ENCODE peak calls at places on chromosomes 3 and 15, in nine cellular contexts. C is neural progenitor cell; X is fibroblast of pulmonary artery; K is SJCRH30; L is activated naive CD4-positive, alpha-beta T cell treated with Interleukin-2 at 50 U/mL for 16 hours; H is GM03348; B is LHCN-M2; D is stimulated activated CD4-positive, alpha-beta T cell treated with anti-CD3 and anti-CD28 coated beads, Interleukin-12 subunit alpha, Interleukin-12 subunit beta, amount 100 ng/mL, for 48 hours; W is iPS-NIHi11. I is an unnamed sample.

GRCh38 chr3:22713936-22714335 is 489.2 kb upstream of the UBE2E2 start:
- DNase-seq in C (no peak), X (peak; percentile 92), K (no peak), L (no peak), H (peak; percentile 48), B (peak; percentile 63), D (no peak), W (no peak), I (no peak)

GRCh38 chr3:50302095-50303037 is 1.0 kb downstream of the HYAL1 start:
- DNase-seq in C (peak; percentile 1), X (no peak), K (no peak), L (no peak), H (no peak), B (no peak), D (no peak), W (no peak), I (no peak)

GRCh38 chr15:93882133-93882532 is 349.2 kb upstream of the MCTP2 start:
- DNase-seq in C (no peak), X (no peak), K (no peak), L (no peak), H (no peak), B (no peak), D (no peak), W (no peak), I (no peak)

GRCh38 chr3:13495921-13496723 is 16.0 kb downstream of the HDAC11 start:
- DNase-seq in C (peak; percentile 91), X (peak; percentile 89), K (peak; percentile 62), L (peak; percentile 71), H (peak; percentile 89), B (peak; percentile 61), D (peak; percentile 51), W (peak; percentile 71), I (peak; percentile 81)

GRCh38 chr3:59451041-59451763 is 401.4 kb upstream of the CFAP20DC start:
- DNase-seq in C (no peak), X (no peak), K (no peak), L (peak; percentile 50), H (no peak), B (peak; percentile 19), D (peak; percentile 30), W (no peak), I (no peak)

GRCh38 chr15:40921949-40922607 is 7.1 kb upstream of the DLL4 start:
- DNase-seq in C (no peak), X (no peak), K (no peak), L (no peak), H (no peak), B (no peak), D (no peak), W (no peak), I (no peak)

GRCh38 chr15:78033864-78034263 is 43.6 kb downstream of the TBC1D2B start:
- DNase-seq in C (no peak), X (peak; percentile 33), K (no peak), L (peak; percentile 40), H (no peak), B (no peak), D (no peak), W (no peak), I (no peak)

GRCh38 chr3:178482981-178483380 is 53.3 kb upstream of the KCNMB2 start:
- DNase-seq in C (no peak), X (no peak), K (no peak), L (no peak), H (no peak), B (peak; percentile 54), D (no peak), W (no peak), I (no peak)

GRCh38 chr3:23495507-23495906 is 292.4 kb downstream of the UBE2E2 start:
- DNase-seq in C (no peak), X (peak; percentile 43), K (no peak), L (no peak), H (peak; percentile 22), B (peak; percentile 28), D (no peak), W (no peak), I (no peak)

GRCh38 chr15:40440300-40441011 is at the start of gene BAHD1:
- DNase-seq in C (peak; percentile 97), X (peak; percentile 94), K (peak; percentile 97), L (peak; percentile 96), H (peak; percentile 100), B (peak; percentile 90), D (peak; percentile 96), W (peak; percentile 99), I (peak; percentile 99)

GRCh38 chr3:32136703-32137102 is 30.3 kb downstream of the GPD1L start:
- DNase-seq in C (no peak), X (no peak), K (no peak), L (no peak), H (no peak), B (no peak), D (no peak), W (no peak), I (no peak)

GRCh38 chr3:38564631-38565338 is 68.6 kb downstream of the EXOG start:
- DNase-seq in C (no peak), X (no peak), K (no peak), L (no peak), H (no peak), B (no peak), D (no peak), W (no peak), I (no peak)

GRCh38 chr3:190183121-190183520 is 62.4 kb upstream of the P3H2 start:
- DNase-seq in C (peak; percentile 23), X (peak; percentile 86), K (peak; percentile 15), L (no peak), H (peak; percentile 55), B (peak; percentile 94), D (no peak), W (peak; percentile 26), I (no peak)

GRCh38 chr3:58041826-58042324 is 33.7 kb downstream of the FLNB start:
- DNase-seq in C (peak; percentile 64), X (peak; percentile 58), K (peak; percentile 89), L (no peak), H (peak; percentile 74), B (peak; percentile 97), D (no peak), W (no peak), I (no peak)

GRCh38 chr15:44606740-44607139 is 56.7 kb downstream of the SPG11 start:
- DNase-seq in C (no peak), X (no peak), K (no peak), L (no peak), H (no peak), B (no peak), D (no peak), W (no peak), I (no peak)

GRCh38 chr3:72271923-72272322 is 487.0 kb upstream of the PROK2 start:
- DNase-seq in C (no peak), X (no peak), K (no peak), L (no peak), H (no peak), B (no peak), D (no peak), W (no peak), I (no peak)

GRCh38 chr3:143306419-143306818 is 186.8 kb downstream of the CHST2 start:
- DNase-seq in C (no peak), X (no peak), K (no peak), L (no peak), H (no peak), B (no peak), D (no peak), W (no peak), I (no peak)

GRCh38 chr15:38558714-38559059 is 5.9 kb downstream of the RASGRP1 start:
- DNase-seq in C (peak; percentile 7), X (peak; percentile 26), K (no peak), L (no peak), H (peak; percentile 28), B (no peak), D (no peak), W (no peak), I (no peak)

GRCh38 chr3:184758056-184758455 is 46.2 kb upstream of the MAGEF1 start:
- DNase-seq in C (no peak), X (no peak), K (no peak), L (no peak), H (no peak), B (no peak), D (no peak), W (no peak), I (no peak)

GRCh38 chr15:65639509-65639908 is 17.8 kb downstream of the SLC24A1 start:
- DNase-seq in C (no peak), X (no peak), K (no peak), L (no peak), H (no peak), B (no peak), D (no peak), W (no peak), I (no peak)

GRCh38 chr3:15638193-15638890 is 36.8 kb downstream of the BTD start:
- DNase-seq in C (no peak), X (no peak), K (no peak), L (no peak), H (no peak), B (peak; percentile 37), D (no peak), W (no peak), I (no peak)

GRCh38 chr15:31230630-31231485 is 95.8 kb upstream of the KLF13 start:
- DNase-seq in C (no peak), X (no peak), K (no peak), L (no peak), H (no peak), B (no peak), D (no peak), W (no peak), I (no peak)

GRCh38 chr3:71031151-71031550 is 552.4 kb downstream of the FOXP1 start:
- DNase-seq in C (no peak), X (no peak), K (no peak), L (no peak), H (no peak), B (no peak), D (no peak), W (no peak), I (no peak)

GRCh38 chr3:57150097-57150496 is 15.1 kb downstream of the IL17RD start:
- DNase-seq in C (peak; percentile 61), X (no peak), K (peak; percentile 68), L (no peak), H (no peak), B (no peak), D (no peak), W (no peak), I (no peak)

GRCh38 chr3:4904801-4905695 is 74.2 kb upstream of the BHLHE40 start:
- DNase-seq in C (no peak), X (peak; percentile 66), K (no peak), L (no peak), H (peak; percentile 48), B (peak; percentile 26), D (no peak), W (no peak), I (no peak)

GRCh38 chr15:88204584-88204983 is 52.0 kb downstream of the NTRK3 start:
- DNase-seq in C (no peak), X (no peak), K (no peak), L (no peak), H (no peak), B (no peak), D (no peak), W (no peak), I (no peak)

GRCh38 chr3:134328147-134328591 is 46.1 kb downstream of the AMOTL2 start:
- DNase-seq in C (no peak), X (peak; percentile 88), K (peak; percentile 54), L (no peak), H (peak; percentile 68), B (peak; percentile 96), D (no peak), W (no peak), I (no peak)

I was measured in D341Med.